ENCODE peak calls at places on chromosome 4, in seven cellular contexts. Y is NCI-H2029, R is dermis microvascular lymphatic vessel endothelial cell, N is activated gamma-delta T cell, V is COR-L47, W is choroid plexus epithelial cell, S is SW480. Z is an unnamed sample.

GRCh38 chr4:52958232-52958631 is 96.1 kb downstream of the RASL11B start:
- DNase-seq in Y (no peak), R (no peak), N (no peak), V (no peak), W (peak; percentile 19), S (no peak), Z (no peak)

GRCh38 chr4:70269674-70270073 is 27.3 kb downstream of the CSN3 start:
- DNase-seq in Y (no peak), R (no peak), N (no peak), V (no peak), W (peak; percentile 48), S (peak; percentile 4), Z (peak; percentile 8)

GRCh38 chr4:138706206-138706605 is 309.4 kb upstream of the NOCT start:
- DNase-seq in Y (no peak), R (no peak), N (no peak), V (no peak), W (no peak), S (no peak), Z (no peak)

GRCh38 chr4:184441461-184442392 is 32.6 kb downstream of the IRF2 start:
- DNase-seq in Y (peak; percentile 19), R (peak; percentile 74), N (no peak), V (peak; percentile 24), W (no peak), S (no peak), Z (no peak)

GRCh38 chr4:784401-785331 is 41.3 kb downstream of the CPLX1 start:
- DNase-seq in Y (no peak), R (no peak), N (no peak), V (no peak), W (no peak), S (no peak), Z (no peak)

GRCh38 chr4:151250706-151251105 is 26.3 kb upstream of the PRSS48 start:
- DNase-seq in Y (no peak), R (no peak), N (no peak), V (no peak), W (no peak), S (no peak), Z (no peak)

GRCh38 chr4:6884341-6884870 is 25.2 kb upstream of the TBC1D14 start:
- DNase-seq in Y (no peak), R (no peak), N (no peak), V (no peak), W (no peak), S (no peak), Z (no peak)

GRCh38 chr4:77156912-77157858 is at the start of gene CCNG2:
- DNase-seq in Y (peak; percentile 88), R (peak; percentile 87), N (peak; percentile 72), V (peak; percentile 96), W (peak; percentile 96), S (peak; percentile 77), Z (no peak)

GRCh38 chr4:174749091-174749490 is 80.0 kb downstream of the GLRA3 start:
- DNase-seq in Y (no peak), R (no peak), N (no peak), V (no peak), W (peak; percentile 4), S (no peak), Z (no peak)

GRCh38 chr4:139913398-139913990 is 240.5 kb downstream of the MAML3 start:
- DNase-seq in Y (peak; percentile 36), R (peak; percentile 59), N (no peak), V (peak; percentile 33), W (peak; percentile 70), S (no peak), Z (peak; percentile 23)

GRCh38 chr4:85657143-85657542 is 182.2 kb downstream of the ARHGAP24 start:
- DNase-seq in Y (no peak), R (no peak), N (no peak), V (no peak), W (no peak), S (no peak), Z (no peak)

GRCh38 chr4:93373893-93374860 is 454.4 kb upstream of the ATOH1 start:
- DNase-seq in Y (no peak), R (no peak), N (no peak), V (no peak), W (peak; percentile 64), S (no peak), Z (no peak)

GRCh38 chr4:168656055-168656660 is 159.3 kb downstream of the PALLD start:
- DNase-seq in Y (no peak), R (peak; percentile 30), N (no peak), V (peak; percentile 35), W (peak; percentile 95), S (no peak), Z (no peak)

GRCh38 chr4:51853027-51853682 is 10.2 kb downstream of the DCUN1D4 start:
- DNase-seq in Y (no peak), R (no peak), N (no peak), V (no peak), W (no peak), S (no peak), Z (peak; percentile 49)

GRCh38 chr4:150181536-150181935 is 103.3 kb downstream of the DCLK2 start:
- DNase-seq in Y (no peak), R (peak; percentile 16), N (no peak), V (peak; percentile 63), W (peak; percentile 48), S (no peak), Z (no peak)

GRCh38 chr4:26356067-26356466 is 35.3 kb downstream of the RBPJ start:
- DNase-seq in Y (no peak), R (no peak), N (no peak), V (no peak), W (peak; percentile 35), S (peak; percentile 20), Z (no peak)

GRCh38 chr4:24551492-24552330 is 32.6 kb downstream of the DHX15 start:
- DNase-seq in Y (no peak), R (peak; percentile 5), N (no peak), V (no peak), W (peak; percentile 61), S (no peak), Z (no peak)

GRCh38 chr4:113057891-113058290 is 8.4 kb downstream of the ANK2 start:
- DNase-seq in Y (peak; percentile 76), R (no peak), N (no peak), V (no peak), W (peak; percentile 9), S (peak; percentile 45), Z (peak; percentile 6)

GRCh38 chr4:100268807-100269206 is 78.5 kb upstream of the DDIT4L start:
- DNase-seq in Y (no peak), R (no peak), N (no peak), V (peak; percentile 71), W (no peak), S (no peak), Z (no peak)

GRCh38 chr4:73705056-73705432 is 35.3 kb upstream of the CXCL8 start:
- DNase-seq in Y (no peak), R (no peak), N (no peak), V (no peak), W (peak; percentile 45), S (no peak), Z (no peak)

GRCh38 chr4:85577307-85577706 is 102.4 kb downstream of the ARHGAP24 start:
- DNase-seq in Y (no peak), R (no peak), N (no peak), V (no peak), W (no peak), S (no peak), Z (no peak)

GRCh38 chr4:6916587-6917444 is 7.2 kb downstream of the TBC1D14 start:
- DNase-seq in Y (no peak), R (no peak), N (peak; percentile 20), V (no peak), W (peak; percentile 62), S (peak; percentile 74), Z (peak; percentile 72)

GRCh38 chr4:7418131-7418943 is 16.4 kb downstream of the PSAPL1 start:
- DNase-seq in Y (no peak), R (no peak), N (no peak), V (no peak), W (no peak), S (no peak), Z (no peak)

GRCh38 chr4:183876268-183876934 is 28.7 kb upstream of the STOX2 start:
- DNase-seq in Y (peak; percentile 83), R (peak; percentile 28), N (no peak), V (peak; percentile 92), W (peak; percentile 39), S (no peak), Z (no peak)

Z was measured in HT-29.